ENCODE peak calls at places on chromosomes 16 and 17, in seven cellular contexts. One of them, this sample, is unnamed.

GRCh38 chr17:35214192-35214591 is 20.0 kb upstream of the SLC35G3 start:
- DNase-seq in HCT116: no peak
- DNase-seq in K562: no peak
- DNase-seq in GM12878: no peak
- DNase-seq in SK-N-SH: no peak
- DNase-seq in HepG2: no peak
- DNase-seq in H1: no peak
- DNase-seq in this sample: no peak

GRCh38 chr16:89375686-89376085 is 114.7 kb downstream of the ANKRD11 start:
- DNase-seq in HCT116: no peak
- DNase-seq in K562: no peak
- DNase-seq in GM12878: no peak
- DNase-seq in SK-N-SH: no peak
- DNase-seq in HepG2: no peak
- DNase-seq in H1: no peak
- DNase-seq in this sample: no peak

GRCh38 chr16:1525871-1526607 is 7.4 kb upstream of the TMEM204 start:
- DNase-seq in HCT116: no peak
- DNase-seq in K562: no peak
- DNase-seq in GM12878: no peak
- DNase-seq in SK-N-SH: no peak
- DNase-seq in HepG2: no peak
- DNase-seq in H1: no peak
- DNase-seq in this sample: no peak

GRCh38 chr17:3982541-3983017 is 18.3 kb upstream of the ATP2A3 start:
- DNase-seq in HCT116: no peak
- DNase-seq in K562: no peak
- DNase-seq in GM12878: no peak
- DNase-seq in SK-N-SH: peak; percentile 17
- DNase-seq in HepG2: no peak
- DNase-seq in H1: no peak
- DNase-seq in this sample: no peak

GRCh38 chr16:28304214-28304613 is 11.9 kb downstream of the SBK1 start:
- DNase-seq in HCT116: no peak
- DNase-seq in K562: peak; percentile 66
- DNase-seq in GM12878: no peak
- DNase-seq in SK-N-SH: no peak
- DNase-seq in HepG2: peak; percentile 48
- DNase-seq in H1: no peak
- DNase-seq in this sample: peak; percentile 60

GRCh38 chr16:83011101-83011720 is 384.4 kb downstream of the CDH13 start:
- DNase-seq in HCT116: no peak
- DNase-seq in K562: no peak
- DNase-seq in GM12878: no peak
- DNase-seq in SK-N-SH: no peak
- DNase-seq in HepG2: no peak
- DNase-seq in H1: no peak
- DNase-seq in this sample: no peak

GRCh38 chr17:44655983-44656700 is at the start of gene MEIOC:
- DNase-seq in HCT116: no peak
- DNase-seq in K562: no peak
- DNase-seq in GM12878: no peak
- DNase-seq in SK-N-SH: peak; percentile 97
- DNase-seq in HepG2: no peak
- DNase-seq in H1: peak; percentile 61
- DNase-seq in this sample: no peak

GRCh38 chr17:75799402-75799801 is 14.8 kb downstream of the UNK start:
- DNase-seq in HCT116: no peak
- DNase-seq in K562: no peak
- DNase-seq in GM12878: no peak
- DNase-seq in SK-N-SH: no peak
- DNase-seq in HepG2: no peak
- DNase-seq in H1: no peak
- DNase-seq in this sample: no peak

GRCh38 chr16:66474750-66475199 is 47.7 kb downstream of the BEAN1 start:
- DNase-seq in HCT116: no peak
- DNase-seq in K562: no peak
- DNase-seq in GM12878: peak; percentile 9
- DNase-seq in SK-N-SH: no peak
- DNase-seq in HepG2: no peak
- DNase-seq in H1: no peak
- DNase-seq in this sample: no peak

GRCh38 chr16:8645831-8646230 is 24.3 kb downstream of the METTL22 start:
- DNase-seq in HCT116: no peak
- DNase-seq in K562: no peak
- DNase-seq in GM12878: no peak
- DNase-seq in SK-N-SH: no peak
- DNase-seq in HepG2: no peak
- DNase-seq in H1: no peak
- DNase-seq in this sample: no peak

GRCh38 chr17:4381690-4382671 is 15.5 kb upstream of the UBE2G1 start:
- DNase-seq in HCT116: no peak
- DNase-seq in K562: no peak
- DNase-seq in GM12878: no peak
- DNase-seq in SK-N-SH: no peak
- DNase-seq in HepG2: no peak
- DNase-seq in H1: no peak
- DNase-seq in this sample: no peak

GRCh38 chr17:63549289-63549945 is 860 bp upstream of the DCAF7 start:
- DNase-seq in HCT116: no peak
- DNase-seq in K562: no peak
- DNase-seq in GM12878: no peak
- DNase-seq in SK-N-SH: no peak
- DNase-seq in HepG2: no peak
- DNase-seq in H1: no peak
- DNase-seq in this sample: no peak

GRCh38 chr17:67528751-67529436 is 151.8 kb downstream of the PITPNC1 start:
- DNase-seq in HCT116: peak; percentile 84
- DNase-seq in K562: no peak
- DNase-seq in GM12878: no peak
- DNase-seq in SK-N-SH: peak; percentile 94
- DNase-seq in HepG2: peak; percentile 92
- DNase-seq in H1: no peak
- DNase-seq in this sample: no peak

GRCh38 chr16:4966736-4967453 is 8.8 kb downstream of the SEC14L5 start:
- DNase-seq in HCT116: no peak
- DNase-seq in K562: no peak
- DNase-seq in GM12878: no peak
- DNase-seq in SK-N-SH: no peak
- DNase-seq in HepG2: no peak
- DNase-seq in H1: no peak
- DNase-seq in this sample: no peak

GRCh38 chr17:79125503-79125902 is 50.9 kb downstream of the ENGASE start:
- DNase-seq in HCT116: no peak
- DNase-seq in K562: no peak
- DNase-seq in GM12878: no peak
- DNase-seq in SK-N-SH: peak; percentile 95
- DNase-seq in HepG2: no peak
- DNase-seq in H1: no peak
- DNase-seq in this sample: no peak

GRCh38 chr17:79123988-79124387 is 49.4 kb downstream of the ENGASE start:
- DNase-seq in HCT116: no peak
- DNase-seq in K562: no peak
- DNase-seq in GM12878: no peak
- DNase-seq in SK-N-SH: no peak
- DNase-seq in HepG2: no peak
- DNase-seq in H1: no peak
- DNase-seq in this sample: no peak

GRCh38 chr17:79124513-79125209 is 50.0 kb downstream of the ENGASE start:
- DNase-seq in HCT116: no peak
- DNase-seq in K562: no peak
- DNase-seq in GM12878: no peak
- DNase-seq in SK-N-SH: no peak
- DNase-seq in HepG2: no peak
- DNase-seq in H1: no peak
- DNase-seq in this sample: no peak

GRCh38 chr17:79127534-79128135 is 53.0 kb downstream of the ENGASE start:
- DNase-seq in HCT116: no peak
- DNase-seq in K562: no peak
- DNase-seq in GM12878: no peak
- DNase-seq in SK-N-SH: no peak
- DNase-seq in HepG2: no peak
- DNase-seq in H1: no peak
- DNase-seq in this sample: no peak

GRCh38 chr17:79126139-79126538 is 51.5 kb downstream of the ENGASE start:
- DNase-seq in HCT116: no peak
- DNase-seq in K562: no peak
- DNase-seq in GM12878: no peak
- DNase-seq in SK-N-SH: peak; percentile 87
- DNase-seq in HepG2: peak; percentile 16
- DNase-seq in H1: no peak
- DNase-seq in this sample: peak; percentile 40
- TF ChIP-seq JUND in HCT116: no peak
- TF ChIP-seq JUND in K562: no peak
- TF ChIP-seq JUND in GM12878: no peak
- TF ChIP-seq JUND in SK-N-SH: no peak
- TF ChIP-seq JUND in HepG2: no peak
- TF ChIP-seq JUND in H1: no peak
- TF ChIP-seq JUND in this sample: no peak

GRCh38 chr16:46763147-46763546 is 15.0 kb upstream of the MYLK3 start:
- DNase-seq in HCT116: no peak
- DNase-seq in K562: no peak
- DNase-seq in GM12878: no peak
- DNase-seq in SK-N-SH: no peak
- DNase-seq in HepG2: no peak
- DNase-seq in H1: no peak
- DNase-seq in this sample: no peak
- TF ChIP-seq JUND in HCT116: no peak
- TF ChIP-seq JUND in K562: no peak
- TF ChIP-seq JUND in GM12878: no peak
- TF ChIP-seq JUND in SK-N-SH: no peak
- TF ChIP-seq JUND in HepG2: no peak
- TF ChIP-seq JUND in H1: no peak
- TF ChIP-seq JUND in this sample: no peak

GRCh38 chr17:76935331-76935730 is 67.1 kb downstream of the MGAT5B start:
- DNase-seq in HCT116: no peak
- DNase-seq in K562: no peak
- DNase-seq in GM12878: no peak
- DNase-seq in SK-N-SH: no peak
- DNase-seq in HepG2: no peak
- DNase-seq in H1: no peak
- DNase-seq in this sample: no peak
- TF ChIP-seq JUND in HCT116: no peak
- TF ChIP-seq JUND in K562: no peak
- TF ChIP-seq JUND in GM12878: no peak
- TF ChIP-seq JUND in SK-N-SH: peak; percentile 23
- TF ChIP-seq JUND in HepG2: no peak
- TF ChIP-seq JUND in H1: no peak
- TF ChIP-seq JUND in this sample: no peak

DNA sequence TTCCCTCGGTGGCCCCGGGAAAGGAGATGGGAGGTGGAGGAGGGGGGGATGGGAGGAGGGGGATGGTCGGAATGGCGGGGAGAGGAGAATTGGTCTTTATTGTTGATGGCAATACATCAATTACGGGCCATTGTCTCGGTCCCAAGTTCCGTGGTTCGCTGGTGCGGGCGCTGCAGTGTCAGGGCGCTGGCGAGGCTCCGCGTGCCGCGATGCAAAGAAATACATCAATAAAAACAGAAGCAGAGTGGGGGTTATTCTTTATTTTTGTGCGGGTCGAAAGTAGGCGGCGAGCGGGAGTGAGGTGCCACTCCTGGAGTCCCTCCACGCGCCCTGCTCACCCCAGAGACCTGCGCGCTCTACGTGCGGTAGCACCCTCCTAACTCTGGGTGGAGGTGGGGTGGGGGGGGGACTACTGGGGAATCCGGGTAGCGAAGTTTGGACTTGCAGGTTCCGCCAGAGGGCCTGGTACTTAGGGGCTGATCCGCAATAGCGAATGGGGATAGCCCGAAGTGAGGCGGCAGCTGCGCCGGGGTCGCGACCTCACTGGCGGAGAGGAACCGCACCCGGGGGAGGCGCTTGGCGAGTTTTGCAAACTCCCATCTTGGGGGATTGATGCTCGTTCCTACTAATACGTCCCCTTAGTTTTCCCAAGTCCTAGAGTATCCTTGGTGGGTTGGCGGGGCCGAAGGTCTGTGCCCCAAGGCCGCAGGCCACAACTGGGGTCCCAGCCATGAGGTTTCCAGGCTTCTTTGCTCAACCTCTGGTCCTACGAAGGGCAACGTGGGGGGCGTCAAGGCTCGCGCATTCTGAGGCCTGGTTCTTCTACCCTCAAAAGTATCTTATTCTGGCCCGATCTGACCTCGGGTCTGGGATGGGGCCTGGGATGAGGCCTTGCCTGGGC is 3.5 kb upstream of the SALL1 start:
- DNase-seq in HCT116: no peak
- DNase-seq in K562: no peak
- DNase-seq in GM12878: no peak
- DNase-seq in SK-N-SH: peak; percentile 33
- DNase-seq in HepG2: no peak
- DNase-seq in H1: no peak
- DNase-seq in this sample: no peak
- TF ChIP-seq JUND in HCT116: no peak
- TF ChIP-seq JUND in K562: no peak
- TF ChIP-seq JUND in GM12878: no peak
- TF ChIP-seq JUND in SK-N-SH: no peak
- TF ChIP-seq JUND in HepG2: no peak
- TF ChIP-seq JUND in H1: no peak
- TF ChIP-seq JUND in this sample: no peak

DNA sequence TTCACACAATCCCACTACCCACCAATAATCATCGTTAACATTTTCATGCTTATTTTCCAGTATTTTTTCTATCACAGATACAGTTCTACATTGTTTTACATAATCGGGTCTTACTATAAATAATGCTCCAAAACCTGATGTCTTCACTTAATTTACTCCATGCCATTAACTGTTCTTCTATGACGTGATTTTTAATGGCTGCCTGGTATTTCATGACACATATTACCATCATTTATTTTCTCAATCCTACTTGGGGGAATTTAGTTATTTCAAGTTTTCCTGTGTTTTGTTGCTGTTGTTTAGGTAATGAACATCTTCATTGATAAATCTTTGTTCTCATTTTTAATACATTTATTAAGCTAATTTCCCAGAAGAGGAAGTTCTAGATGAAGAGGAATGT is 14.7 kb downstream of the LPO start:
- DNase-seq in HCT116: no peak
- DNase-seq in K562: no peak
- DNase-seq in GM12878: no peak
- DNase-seq in SK-N-SH: no peak
- DNase-seq in HepG2: no peak
- DNase-seq in H1: no peak
- DNase-seq in this sample: no peak
- TF ChIP-seq JUND in HCT116: no peak
- TF ChIP-seq JUND in K562: no peak
- TF ChIP-seq JUND in GM12878: no peak
- TF ChIP-seq JUND in SK-N-SH: no peak
- TF ChIP-seq JUND in HepG2: no peak
- TF ChIP-seq JUND in H1: no peak
- TF ChIP-seq JUND in this sample: no peak

GRCh38 chr17:6597727-6598126 is 41.4 kb upstream of the PITPNM3 start:
- DNase-seq in HCT116: no peak
- DNase-seq in K562: no peak
- DNase-seq in GM12878: no peak
- DNase-seq in SK-N-SH: no peak
- DNase-seq in HepG2: no peak
- DNase-seq in H1: no peak
- DNase-seq in this sample: no peak
- TF ChIP-seq JUND in HCT116: no peak
- TF ChIP-seq JUND in K562: no peak
- TF ChIP-seq JUND in GM12878: no peak
- TF ChIP-seq JUND in SK-N-SH: no peak
- TF ChIP-seq JUND in HepG2: no peak
- TF ChIP-seq JUND in H1: no peak
- TF ChIP-seq JUND in this sample: no peak

GRCh38 chr16:29318037-29318436 is 88.5 kb downstream of the NPIPB11 start:
- DNase-seq in HCT116: no peak
- DNase-seq in K562: no peak
- DNase-seq in GM12878: no peak
- DNase-seq in SK-N-SH: no peak
- DNase-seq in HepG2: no peak
- DNase-seq in H1: no peak
- DNase-seq in this sample: no peak
- TF ChIP-seq JUND in HCT116: no peak
- TF ChIP-seq JUND in K562: no peak
- TF ChIP-seq JUND in GM12878: no peak
- TF ChIP-seq JUND in SK-N-SH: no peak
- TF ChIP-seq JUND in HepG2: no peak
- TF ChIP-seq JUND in H1: no peak
- TF ChIP-seq JUND in this sample: no peak

This sample was measured in T47D.